ENCODE peak calls at places on chromosomes 6 and 20, in four cellular contexts. P is heart left ventricle, R is fibroblast of mammary gland, X is upper lobe of right lung. A is an unnamed sample.

GRCh38 chr6:131755597-131755996 is 44.8 kb upstream of the CTAGE9 start:
- DNase-seq in X (no peak), R (peak; percentile 98), P (no peak), A (no peak)

GRCh38 chr6:158624684-158625682 is 19.6 kb downstream of the DYNLT1 start:
- DNase-seq in X (no peak), P (no peak), R (no peak), A (no peak)

GRCh38 chr6:35484921-35485392 is 11.9 kb downstream of the TEAD3 start:
- DNase-seq in X (no peak), P (no peak), R (peak; percentile 51), A (no peak)

GRCh38 chr6:111662794-111663231 is 57.1 kb upstream of the TRAF3IP2 start:
- DNase-seq in P (no peak), R (peak; percentile 38), X (no peak), A (no peak)

GRCh38 chr20:50237349-50237748 is 46.7 kb downstream of the CEBPB start:
- DNase-seq in X (no peak), R (no peak), P (no peak), A (no peak)

GRCh38 chr6:34692280-34692679 is 4.3 kb downstream of the ILRUN start:
- DNase-seq in R (no peak), X (no peak), P (no peak), A (no peak)

GRCh38 chr20:44247131-44247571 is at the start of gene GDAP1L1:
- DNase-seq in P (peak; percentile 28), R (no peak), X (no peak), A (no peak)

GRCh38 chr6:75280131-75280855 is 4.3 kb downstream of the TMEM30A start:
- DNase-seq in X (no peak), P (no peak), R (peak; percentile 49), A (no peak)

GRCh38 chr20:4555188-4555893 is 166.4 kb upstream of the PRND start:
- DNase-seq in P (no peak), X (no peak), R (peak; percentile 84), A (no peak)

GRCh38 chr6:93567164-93567563 is 147.8 kb upstream of the EPHA7 start:
- DNase-seq in P (no peak), R (no peak), X (no peak), A (no peak)

GRCh38 chr20:33677991-33678431 is 3.8 kb upstream of the NECAB3 start:
- DNase-seq in X (no peak), R (no peak), P (no peak), A (no peak)

GRCh38 chr6:129632081-129632758 is 77.8 kb downstream of the ARHGAP18 start:
- DNase-seq in P (no peak), R (no peak), X (no peak), A (no peak)

GRCh38 chr6:35516712-35517111 is 4.0 kb upstream of the TULP1 start:
- DNase-seq in X (no peak), R (no peak), P (no peak), A (no peak)

GRCh38 chr6:47405273-47405672 is 72.3 kb upstream of the CD2AP start:
- DNase-seq in P (no peak), R (no peak), X (no peak), A (no peak)

GRCh38 chr20:50810842-50811241 is 16.0 kb downstream of the BCAS4 start:
- DNase-seq in R (no peak), X (no peak), P (no peak), A (no peak)

GRCh38 chr6:11009353-11009752 is 34.8 kb downstream of the ELOVL2 start:
- DNase-seq in R (peak; percentile 19), X (no peak), P (no peak), A (no peak)

GRCh38 chr6:25147191-25147590 is 132.0 kb upstream of the CARMIL1 start:
- DNase-seq in X (no peak), P (no peak), R (no peak), A (no peak)

GRCh38 chr20:1955289-1955688 is 38.6 kb downstream of the PDYN start:
- DNase-seq in X (no peak), P (no peak), R (no peak), A (no peak)

GRCh38 chr6:30889921-30890645 is 5.8 kb downstream of the DDR1 start:
- DNase-seq in R (no peak), P (no peak), X (peak; percentile 42), A (no peak)

GRCh38 chr20:50401587-50402343 is 108.4 kb upstream of the PTPN1 start:
- DNase-seq in R (no peak), X (no peak), P (no peak), A (no peak)

GRCh38 chr6:71238351-71238750 is 50.3 kb upstream of the OGFRL1 start:
- DNase-seq in R (peak; percentile 79), P (no peak), X (no peak), A (no peak)

GRCh38 chr6:10386756-10387654 is 27.9 kb downstream of the TFAP2A start:
- DNase-seq in X (no peak), R (no peak), P (no peak), A (no peak)

GRCh38 chr6:7730852-7731251 is 5.0 kb downstream of the BMP6 start:
- DNase-seq in P (no peak), X (no peak), R (peak; percentile 90), A (no peak)

GRCh38 chr20:34560141-34560523 is 1.6 kb downstream of the MAP1LC3A start:
- DNase-seq in R (no peak), X (no peak), P (no peak), A (no peak)

GRCh38 chr6:119612871-119613515 is 263.4 kb upstream of the MAN1A1 start:
- DNase-seq in P (no peak), X (no peak), R (peak; percentile 83), A (no peak)

GRCh38 chr20:11522359-11522758 is 395.3 kb upstream of the BTBD3 start:
- DNase-seq in P (no peak), R (no peak), X (no peak), A (no peak)

GRCh38 chr6:100839419-100839818 is 41.7 kb downstream of the ASCC3 start:
- DNase-seq in R (no peak), X (no peak), P (no peak), A (no peak)

GRCh38 chr20:23244207-23244915 is 106.2 kb upstream of the NXT1 start:
- DNase-seq in P (no peak), X (peak; percentile 55), R (peak; percentile 61), A (no peak)

GRCh38 chr20:56628015-56628872 is 862 bp upstream of the TFAP2C start:
- DNase-seq in R (no peak), X (no peak), P (no peak), A (no peak)

GRCh38 chr6:30799210-30799609 is 54.9 kb upstream of the IER3 start:
- DNase-seq in P (no peak), R (no peak), X (no peak), A (no peak)

GRCh38 chr6:115865914-115866313 is 194.8 kb downstream of the FRK start:
- DNase-seq in X (no peak), R (no peak), P (no peak), A (no peak)

GRCh38 chr6:170271771-170272314 is 19.0 kb downstream of the DLL1 start:
- DNase-seq in R (no peak), P (no peak), X (peak; percentile 85), A (no peak)

GRCh38 chr6:106807946-106808611 is 166.4 kb downstream of the CD24 start:
- DNase-seq in X (no peak), R (no peak), P (no peak), A (no peak)
- TF ChIP-seq CTCF in X (no peak), R (no peak), P (no peak), A (no peak)

GRCh38 chr6:33080127-33081089 is 4.6 kb downstream of the HLA-DPB1 start:
- DNase-seq in P (peak; percentile 79), R (peak; percentile 66), X (peak; percentile 78), A (no peak)
- TF ChIP-seq CTCF in P (no peak), R (no peak), X (no peak), A (no peak)

GRCh38 chr6:38929560-38929959 is 119.0 kb upstream of the GLP1R start:
- DNase-seq in X (no peak), P (no peak), R (no peak), A (no peak)
- TF ChIP-seq CTCF in X (no peak), P (no peak), R (no peak), A (no peak)

GRCh38 chr6:106241498-106241897 is 84.1 kb downstream of the ATG5 start:
- DNase-seq in R (no peak), X (no peak), P (no peak), A (no peak)

GRCh38 chr6:106243261-106243660 is 82.3 kb downstream of the ATG5 start:
- DNase-seq in X (no peak), P (no peak), R (no peak), A (no peak)

GRCh38 chr6:106237286-106237685 is 88.3 kb downstream of the ATG5 start:
- DNase-seq in X (no peak), R (no peak), P (no peak), A (no peak)
- TF ChIP-seq CTCF in X (no peak), R (no peak), P (no peak), A (no peak)

GRCh38 chr20:17883592-17884317 is 84.8 kb downstream of the SNX5 start:
- DNase-seq in P (no peak), X (no peak), R (no peak), A (no peak)
- TF ChIP-seq CTCF in P (no peak), X (no peak), R (no peak), A (no peak)

GRCh38 chr6:13428528-13429405 is 58.6 kb downstream of the GFOD1 start:
- DNase-seq in R (no peak), P (no peak), X (no peak), A (no peak)
- TF ChIP-seq CTCF in R (no peak), P (no peak), X (no peak), A (no peak)

GRCh38 chr20:39289831-39290230 is 327.7 kb downstream of the DHX35 start:
- DNase-seq in X (no peak), P (no peak), R (no peak), A (no peak)

GRCh38 chr20:39291301-39291700 is 329.2 kb downstream of the DHX35 start:
- DNase-seq in P (no peak), R (peak; percentile 75), X (no peak), A (no peak)

GRCh38 chr20:39290575-39290974 is 328.4 kb downstream of the DHX35 start:
- DNase-seq in R (no peak), P (no peak), X (no peak), A (no peak)

GRCh38 chr20:39292193-39292736 is 330.1 kb downstream of the DHX35 start:
- DNase-seq in R (no peak), P (no peak), X (no peak), A (no peak)

DNA sequence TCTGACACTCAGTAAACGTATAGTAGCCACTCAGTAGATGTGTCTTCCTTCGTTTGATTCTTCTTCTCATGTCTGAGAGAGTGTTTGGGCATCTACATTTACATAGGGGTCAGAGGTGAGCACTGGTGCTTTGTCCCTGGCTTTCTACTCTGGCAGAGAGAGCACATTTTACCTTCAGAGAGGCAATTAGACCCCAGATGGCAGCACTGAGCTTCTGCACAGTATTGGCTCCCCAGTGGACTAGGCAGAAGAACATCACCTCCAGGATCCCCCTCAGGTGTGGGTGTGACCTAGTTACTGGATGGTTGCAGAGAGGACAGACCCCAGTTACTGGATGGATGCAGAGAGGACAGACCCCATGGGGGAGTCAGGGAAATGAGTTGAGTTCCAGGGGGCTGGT is 327.2 kb downstream of the DHX35 start:
- DNase-seq in R (no peak), P (no peak), X (no peak), A (no peak)
- TF ChIP-seq CTCF in R (peak; percentile 24), P (peak; percentile 18), X (peak; percentile 20), A (no peak)

A was measured in omental fat pad.